ENCODE peak calls at places on chromosomes 12 and 14, in ten cellular contexts. V, Y, U, S, Q, K, X, Z, D and L are unnamed samples.
A peak's percentile ranks its signal among the peaks of the same experiment; 100 is the strongest.

GRCh38 chr12:50507474-50507838 is 2.7 kb downstream of the DIP2B start:
- DNase-seq in X (no peak), K (no peak), Z (no peak), S (no peak), Q (no peak), D (no peak), V (no peak), Y (no peak), U (no peak), L (no peak)

GRCh38 chr12:118103601-118104382 is at the start of gene VSIG10:
- DNase-seq in V (peak; percentile 51), D (peak; percentile 32), Y (peak; percentile 31), Z (no peak), K (no peak), S (peak; percentile 65), Q (no peak), X (peak; percentile 55), U (peak; percentile 90), L (peak; percentile 58)

GRCh38 chr14:70188292-70188607 is 501 bp downstream of the SLC8A3 start:
- DNase-seq in Z (no peak), Q (no peak), V (peak; percentile 2), X (no peak), S (no peak), K (no peak), U (no peak), D (peak; percentile 7), Y (no peak), L (no peak)

GRCh38 chr12:111034911-111035577 is 114.7 kb upstream of the MYL2 start:
- DNase-seq in Y (no peak), S (no peak), V (peak; percentile 38), D (peak; percentile 4), U (no peak), K (no peak), Z (no peak), Q (no peak), X (no peak), L (peak; percentile 41)

GRCh38 chr12:95908573-95908972 is 33.8 kb downstream of the CCDC38 start:
- DNase-seq in U (peak; percentile 39), K (no peak), Q (no peak), D (peak; percentile 58), Y (no peak), S (no peak), X (no peak), V (no peak), Z (no peak), L (no peak)

GRCh38 chr14:100765296-100765695 is 38.6 kb downstream of the DLK1 start:
- DNase-seq in D (no peak), Z (no peak), U (no peak), K (no peak), S (no peak), X (no peak), V (no peak), Y (no peak), Q (no peak), L (no peak)

GRCh38 chr14:57179273-57179672 is 89.4 kb downstream of the EXOC5 start:
- DNase-seq in Y (no peak), U (no peak), X (no peak), Z (no peak), K (no peak), S (no peak), Q (no peak), V (no peak), D (no peak), L (no peak)

GRCh38 chr12:29148065-29148957 is 767 bp upstream of the FAR2 start:
- DNase-seq in Q (peak; percentile 23), D (peak; percentile 40), X (peak; percentile 31), U (peak; percentile 55), K (peak; percentile 11), Y (no peak), Z (no peak), V (no peak), S (no peak), L (no peak)

DNA sequence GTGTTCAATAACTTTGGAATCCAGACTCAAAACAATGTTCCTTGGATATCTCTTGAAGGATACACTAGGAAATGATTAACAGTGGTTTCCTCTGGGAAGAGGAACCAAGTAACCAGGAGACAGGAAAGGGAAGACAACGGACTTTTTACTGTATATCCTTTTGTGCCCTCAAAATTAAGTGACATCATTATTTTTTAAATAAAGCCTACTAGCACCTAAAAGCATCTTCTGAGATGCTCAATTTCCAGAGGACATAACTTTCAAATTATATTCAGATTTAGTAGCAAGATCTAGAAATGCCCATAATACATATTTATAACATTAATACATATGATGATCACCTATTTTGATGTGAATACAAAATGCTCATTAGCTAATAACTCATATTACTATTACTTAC is 6.5 kb downstream of the HECTD1 start:
- DNase-seq in U (no peak), X (no peak), S (no peak), Q (no peak), K (no peak), Z (no peak), Y (no peak), V (no peak), D (no peak), L (no peak)
- TF ChIP-seq CTCF in U (no peak), X (no peak), S (no peak), Q (no peak), K (no peak), Z (no peak), Y (no peak), V (no peak), D (no peak), L (no peak)

GRCh38 chr14:60326274-60326673 is 77.3 kb downstream of the PPM1A start:
- DNase-seq in Y (no peak), D (no peak), K (no peak), U (no peak), S (no peak), X (no peak), Z (no peak), Q (no peak), V (no peak), L (no peak)

GRCh38 chr14:60324837-60325236 is 75.8 kb downstream of the PPM1A start:
- DNase-seq in S (no peak), U (no peak), Z (no peak), Y (no peak), Q (no peak), V (no peak), X (no peak), D (no peak), K (no peak), L (no peak)

GRCh38 chr14:60331201-60332045 is 82.4 kb downstream of the PPM1A start:
- DNase-seq in V (peak; percentile 62), D (peak; percentile 68), Q (peak; percentile 51), U (peak; percentile 96), Y (no peak), S (no peak), Z (no peak), K (no peak), X (peak; percentile 86), L (peak; percentile 80)

GRCh38 chr14:60328588-60328987 is 79.6 kb downstream of the PPM1A start:
- DNase-seq in Z (no peak), V (no peak), K (no peak), X (no peak), D (no peak), Y (no peak), S (no peak), Q (no peak), U (no peak), L (no peak)

DNA sequence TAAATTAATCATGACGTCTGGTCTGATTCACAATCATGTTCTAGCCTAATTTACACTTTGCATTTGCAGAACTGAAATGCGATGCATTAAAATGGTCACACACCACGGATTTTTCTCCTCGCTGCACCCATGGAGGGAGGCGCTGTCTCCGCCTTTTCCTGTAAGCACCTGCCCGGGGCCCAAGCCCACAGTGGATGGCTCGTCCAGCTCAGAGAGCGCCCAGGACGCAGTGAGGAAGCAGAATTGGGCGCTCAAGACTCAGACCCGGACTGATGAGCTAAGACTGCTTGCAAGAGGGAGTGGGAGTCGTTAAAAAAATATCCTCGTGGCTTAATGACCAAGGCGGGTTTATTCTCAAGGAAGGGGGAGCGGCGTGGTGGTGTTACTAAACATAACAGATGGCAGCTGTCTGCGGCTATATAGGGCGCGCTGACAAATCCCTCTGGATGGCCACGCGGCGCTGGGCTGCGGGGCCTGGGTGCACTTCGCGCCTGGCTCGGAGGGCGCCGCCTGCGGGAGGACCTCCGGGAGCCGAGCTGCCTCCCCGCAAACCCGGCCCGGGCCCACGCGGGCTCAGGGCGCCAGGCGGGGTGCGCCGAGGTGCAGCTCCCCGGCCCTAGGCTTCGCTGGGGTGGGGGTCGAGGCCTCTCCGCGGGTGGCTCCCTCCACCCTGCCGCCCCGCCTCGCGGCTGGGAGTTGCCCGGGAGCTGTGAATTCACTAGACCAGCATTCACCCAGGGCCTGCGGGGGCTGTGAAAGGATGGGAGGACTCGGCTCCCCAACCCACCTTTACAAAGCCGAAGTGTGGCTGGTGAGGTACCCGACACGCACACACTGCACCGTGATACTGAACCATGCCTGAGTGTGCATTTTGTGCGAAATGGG is 78.7 kb downstream of the PPM1A start:
- DNase-seq in V (peak; percentile 19), S (no peak), D (peak; percentile 26), Q (peak; percentile 17), Z (no peak), U (peak; percentile 47), K (no peak), X (no peak), Y (no peak), L (peak; percentile 21)
- TF ChIP-seq CTCF in V (no peak), S (no peak), D (peak; percentile 2), Q (peak; percentile 13), Z (no peak), U (peak; percentile 36), K (no peak), X (no peak), Y (no peak), L (peak; percentile 31)

DNA sequence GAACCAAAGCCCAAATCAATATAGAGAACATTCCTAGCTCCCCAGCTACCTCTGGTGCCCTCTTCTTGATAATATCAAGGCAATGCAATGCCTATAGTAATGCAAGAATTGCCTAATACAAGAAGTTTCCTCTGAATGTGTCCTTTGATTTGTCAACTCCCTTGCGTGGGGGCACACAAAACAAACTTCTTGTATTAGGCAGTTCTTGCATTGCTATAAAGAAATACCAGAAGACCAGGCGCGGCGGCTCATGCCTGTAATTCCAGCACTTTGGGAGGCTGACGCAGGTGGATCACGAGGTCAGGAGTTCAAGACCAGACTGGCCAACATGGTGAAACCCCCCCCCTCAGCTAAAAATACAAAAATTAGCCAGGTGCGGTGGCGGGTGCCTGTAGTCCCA is 10.4 kb upstream of the ITPK1 start:
- DNase-seq in Z (no peak), Q (no peak), Y (no peak), U (no peak), D (no peak), X (no peak), K (no peak), S (no peak), V (no peak), L (no peak)
- TF ChIP-seq CTCF in Z (no peak), Q (no peak), Y (no peak), U (no peak), D (no peak), X (no peak), K (no peak), S (no peak), V (no peak), L (no peak)

DNA sequence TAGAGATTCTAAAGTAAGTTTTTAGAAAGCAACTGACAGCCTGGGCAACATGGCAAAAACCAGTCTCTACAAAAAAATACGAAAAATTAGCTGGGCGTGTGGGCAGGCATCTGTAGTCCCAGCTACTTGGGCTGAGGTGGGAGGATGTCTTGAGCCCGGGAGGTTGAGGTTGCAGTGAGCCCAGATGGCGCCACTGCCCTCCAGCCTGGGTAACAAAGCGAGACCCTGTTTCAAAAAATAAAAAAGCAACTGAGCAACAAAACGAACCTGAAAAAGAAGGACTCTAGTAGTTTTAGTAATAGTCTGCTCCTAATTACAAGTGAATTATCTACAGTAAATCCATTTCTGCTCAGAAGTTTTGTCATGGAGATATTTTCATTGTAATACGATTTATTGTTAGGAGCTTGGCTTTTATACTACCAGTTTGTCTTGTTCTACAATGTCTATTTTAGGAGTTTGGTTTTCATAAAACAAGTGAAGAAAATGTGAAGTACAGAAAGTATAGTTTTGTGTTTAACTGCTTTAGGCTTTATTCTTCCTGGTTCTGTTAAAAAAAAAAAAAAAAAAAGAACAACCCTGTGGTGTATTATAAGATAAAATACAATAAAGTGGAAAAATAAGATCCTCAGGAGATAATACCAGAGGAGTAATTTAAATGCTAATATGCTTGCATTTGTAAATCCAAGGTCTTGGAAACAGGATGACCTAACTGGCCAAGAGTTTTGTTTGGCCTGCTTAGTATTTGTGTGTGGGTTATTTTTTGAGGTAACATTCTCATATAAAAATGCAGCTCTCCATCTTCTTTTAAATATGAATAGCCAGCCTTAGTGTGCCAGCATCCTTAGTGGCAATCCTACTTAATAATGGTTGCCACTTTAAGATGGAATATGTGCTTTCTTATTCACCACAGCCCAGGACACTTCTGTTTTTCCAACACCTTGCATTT is 2.8 kb downstream of the TMX1 start:
- DNase-seq in U (no peak), X (no peak), D (no peak), S (no peak), K (no peak), Z (no peak), Q (no peak), V (no peak), Y (no peak), L (no peak)
- TF ChIP-seq CTCF in U (peak; percentile 38), X (no peak), D (peak; percentile 25), S (no peak), K (no peak), Z (no peak), Q (peak; percentile 17), V (no peak), Y (no peak), L (no peak)